ENCODE peak calls at places on chromosome 21, in eight cellular contexts. C is D721Med, F is choroid plexus epithelial cell, V is H9, T is MM.1S, S is IMR-90, Q is right lobe of liver, U is nephron progenitor cell. B is an unnamed sample.

GRCh38 chr21:38129711-38130110 is 127.1 kb upstream of the KCNJ15 start:
- DNase-seq in S (no peak), T (no peak), F (no peak), Q (no peak), V (no peak), C (no peak), U (no peak), B (no peak)

GRCh38 chr21:25639167-25639921 is at the start of gene JAM2:
- DNase-seq in S (peak; percentile 29), V (peak; percentile 75), Q (peak; percentile 56), U (peak; percentile 73), F (peak; percentile 23), C (peak; percentile 60), T (peak; percentile 46), B (peak; percentile 83)

GRCh38 chr21:16592399-16592798 is 862.6 kb downstream of the USP25 start:
- DNase-seq in C (no peak), F (no peak), T (no peak), Q (no peak), V (no peak), S (no peak), U (no peak), B (no peak)

GRCh38 chr21:28252923-28253322 is 739.8 kb downstream of the LTN1 start:
- DNase-seq in C (no peak), T (no peak), Q (no peak), F (peak; percentile 20), V (no peak), U (no peak), S (no peak), B (no peak)

GRCh38 chr21:26837539-26837938 is 7.7 kb downstream of the ADAMTS1 start:
- DNase-seq in V (no peak), T (no peak), C (no peak), F (no peak), S (no peak), Q (no peak), U (no peak), B (no peak)

GRCh38 chr21:16046625-16047340 is 317.0 kb downstream of the USP25 start:
- DNase-seq in Q (no peak), T (no peak), C (no peak), F (peak; percentile 4), U (no peak), S (peak; percentile 47), V (no peak), B (no peak)

GRCh38 chr21:33236013-33236686 is 6.4 kb downstream of the IFNAR2 start:
- DNase-seq in C (no peak), Q (no peak), T (no peak), U (no peak), V (no peak), S (no peak), F (no peak), B (no peak)

GRCh38 chr21:29205009-29205408 is 74.6 kb downstream of the MAP3K7CL start:
- DNase-seq in T (no peak), C (no peak), F (no peak), U (no peak), Q (no peak), V (no peak), S (no peak), B (no peak)

GRCh38 chr21:23281917-23282316 is 2283.7 kb downstream of the NCAM2 start:
- DNase-seq in Q (no peak), U (no peak), T (no peak), S (no peak), F (no peak), C (no peak), V (no peak), B (no peak)

GRCh38 chr21:38773108-38774061 is 32.3 kb upstream of the ETS2 start:
- DNase-seq in F (peak; percentile 96), C (no peak), Q (no peak), U (no peak), V (no peak), S (peak; percentile 99), T (no peak), B (no peak)

GRCh38 chr21:38951095-38951745 is 145.5 kb downstream of the ETS2 start:
- DNase-seq in F (no peak), U (no peak), S (no peak), C (no peak), Q (no peak), V (no peak), T (no peak), B (no peak)

GRCh38 chr21:45358261-45358670 is 46.7 kb upstream of the COL18A1 start:
- DNase-seq in F (no peak), C (no peak), S (no peak), T (no peak), V (no peak), Q (no peak), U (no peak), B (no peak)

GRCh38 chr21:45356251-45356650 is 48.7 kb upstream of the COL18A1 start:
- DNase-seq in V (no peak), S (no peak), T (no peak), F (no peak), U (no peak), C (no peak), Q (peak; percentile 43), B (no peak)

GRCh38 chr21:45356653-45357435 is 48.1 kb upstream of the COL18A1 start:
- DNase-seq in F (no peak), S (no peak), Q (peak; percentile 35), T (no peak), U (no peak), V (no peak), C (no peak), B (no peak)

GRCh38 chr21:45358711-45359310 is 46.2 kb upstream of the COL18A1 start:
- DNase-seq in Q (no peak), V (no peak), C (no peak), S (no peak), U (no peak), T (no peak), F (no peak), B (no peak)

GRCh38 chr21:45357436-45358260 is 47.3 kb upstream of the COL18A1 start:
- DNase-seq in T (no peak), S (no peak), V (no peak), F (peak; percentile 64), C (no peak), U (no peak), Q (no peak), B (no peak)
- TF ChIP-seq CTCF in T (no peak), S (peak; percentile 4), V (peak; percentile 63), F (peak; percentile 30), C (no peak), U (peak; percentile 19), Q (no peak), B (no peak)

GRCh38 chr21:31711745-31712144 is 20.2 kb downstream of the SCAF4 start:
- DNase-seq in U (no peak), C (no peak), Q (no peak), S (no peak), V (no peak), T (no peak), F (no peak), B (no peak)

GRCh38 chr21:31713973-31714740 is 17.8 kb downstream of the SCAF4 start:
- DNase-seq in F (peak; percentile 29), S (peak; percentile 45), V (no peak), Q (no peak), T (no peak), U (no peak), C (no peak), B (no peak)

GRCh38 chr21:31711326-31711725 is 20.6 kb downstream of the SCAF4 start:
- DNase-seq in U (no peak), T (no peak), S (no peak), Q (no peak), F (no peak), V (no peak), C (no peak), B (no peak)

GRCh38 chr21:31714741-31715365 is 17.1 kb downstream of the SCAF4 start:
- DNase-seq in T (no peak), U (no peak), Q (no peak), F (no peak), V (no peak), S (no peak), C (no peak), B (no peak)

GRCh38 chr21:31713115-31713514 is 18.8 kb downstream of the SCAF4 start:
- DNase-seq in F (no peak), Q (no peak), U (no peak), V (no peak), C (no peak), S (no peak), T (no peak), B (no peak)
- TF ChIP-seq CTCF in F (no peak), Q (no peak), U (no peak), V (no peak), C (no peak), S (no peak), T (no peak), B (no peak)

GRCh38 chr21:30269803-30270530 is 12.8 kb downstream of the KRTAP24-1 start:
- DNase-seq in F (no peak), Q (no peak), T (no peak), V (no peak), C (no peak), S (no peak), U (no peak), B (no peak)

GRCh38 chr21:30268608-30269197 is 14.0 kb downstream of the KRTAP24-1 start:
- DNase-seq in Q (no peak), F (peak; percentile 5), V (peak; percentile 46), T (peak; percentile 34), C (no peak), U (no peak), S (no peak), B (no peak)
- TF ChIP-seq CTCF in Q (no peak), F (peak; percentile 31), V (peak; percentile 81), T (peak; percentile 53), C (peak; percentile 25), U (no peak), S (no peak), B (no peak)

GRCh38 chr21:41048141-41048540 is 119.8 kb upstream of the BACE2 start:
- DNase-seq in Q (no peak), C (no peak), V (no peak), T (no peak), F (no peak), U (no peak), S (no peak), B (no peak)

GRCh38 chr21:41048636-41049035 is 119.3 kb upstream of the BACE2 start:
- DNase-seq in S (no peak), V (no peak), C (no peak), T (no peak), Q (no peak), U (no peak), F (no peak), B (peak; percentile 1)

GRCh38 chr21:41043008-41043407 is 125.0 kb upstream of the BACE2 start:
- DNase-seq in Q (no peak), F (no peak), T (no peak), U (no peak), C (no peak), S (no peak), V (no peak), B (no peak)

DNA sequence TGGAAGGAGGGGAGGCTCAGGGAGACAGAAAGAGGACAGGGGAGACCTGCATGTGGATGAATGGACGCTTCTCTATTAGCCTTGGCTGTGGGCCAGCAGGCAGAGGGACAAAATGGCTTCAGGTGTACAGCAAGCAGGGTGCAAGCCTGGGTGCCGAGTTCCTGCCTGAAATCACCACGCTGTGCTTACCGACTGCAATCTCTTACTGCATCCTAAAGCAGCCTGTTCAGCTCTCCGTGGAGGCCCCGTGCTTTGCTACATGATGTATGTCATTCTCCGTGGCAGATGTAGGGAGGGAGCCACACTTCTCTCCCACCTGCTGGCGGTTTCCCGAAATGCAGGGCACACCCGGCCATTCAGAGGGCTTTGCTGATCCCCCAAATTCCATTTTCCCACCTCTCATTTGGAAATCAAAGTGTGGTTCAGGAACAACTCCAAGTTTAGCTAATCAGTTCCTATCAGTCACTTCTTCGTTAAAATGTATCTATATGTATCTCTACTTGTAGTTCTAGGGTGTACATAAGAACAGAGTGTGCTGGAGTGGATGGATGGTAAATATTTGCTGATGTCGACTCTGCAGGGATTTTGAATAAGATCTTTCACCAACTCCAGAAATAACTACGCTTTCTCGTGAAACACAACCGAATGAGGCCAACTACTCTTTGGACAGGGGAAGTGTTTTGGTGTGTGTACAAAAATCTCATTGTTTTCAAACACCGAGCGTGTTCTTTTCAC is 122.3 kb upstream of the BACE2 start:
- DNase-seq in T (no peak), U (peak; percentile 62), Q (no peak), C (no peak), F (no peak), V (peak; percentile 60), S (no peak), B (no peak)
- TF ChIP-seq CTCF in T (peak; percentile 55), U (peak; percentile 57), Q (no peak), C (no peak), F (no peak), V (peak; percentile 74), S (no peak), B (no peak)

B was measured in GM10248.